ENCODE peak calls at places on chromosomes 7 and 10, in four cellular contexts. L, S, N and U are unnamed samples. For H3K27me3, the result is how much of the 10 kb centered on the place peaks cover.

GRCh38 chr7:69920802-69921201 is 322.5 kb downstream of the AUTS2 start:
- DNase-seq in N (no peak), L (no peak), S (no peak), U (no peak)

GRCh38 chr10:133258066-133258817 is 18.4 kb downstream of the ADAM8 start:
- DNase-seq in L (no peak), N (no peak), S (no peak), U (no peak)

GRCh38 chr10:99941942-99942835 is 67.6 kb downstream of the DNMBP start:
- DNase-seq in S (no peak), L (no peak), N (no peak), U (no peak)

GRCh38 chr10:68327889-68328786 is 3.7 kb upstream of the HNRNPH3 start:
- DNase-seq in N (no peak), L (peak), S (no peak), U (peak)

GRCh38 chr7:73811760-73812168 is 19.0 kb upstream of the CLDN4 start:
- DNase-seq in N (peak), L (peak), S (peak), U (peak)

GRCh38 chr10:92265687-92266258 is 25.1 kb downstream of the CPEB3 start:
- DNase-seq in N (no peak), S (no peak), L (no peak), U (no peak)

GRCh38 chr7:118311121-118311803 is 86.8 kb downstream of the ANKRD7 start:
- DNase-seq in L (no peak), S (no peak), N (no peak), U (no peak)

GRCh38 chr10:51001587-51001986 is 72.7 kb upstream of the PRKG1 start:
- DNase-seq in S (no peak), N (peak), L (no peak), U (peak)

GRCh38 chr10:131043039-131043691 is 268.4 kb downstream of the TCERG1L start:
- DNase-seq in L (no peak), N (no peak), S (no peak), U (no peak)

GRCh38 chr7:43522406-43523156 is 60.3 kb upstream of the STK17A start:
- DNase-seq in L (no peak), N (no peak), S (no peak), U (no peak)

GRCh38 chr7:2657920-2658671 is 26.3 kb downstream of the TTYH3 start:
- DNase-seq in L (no peak), N (no peak), S (no peak), U (no peak)

GRCh38 chr10:34446046-34446445 is 369.1 kb downstream of the PARD3 start:
- DNase-seq in L (no peak), N (no peak), S (no peak), U (no peak)

GRCh38 chr7:27873981-27874957 is 134.3 kb downstream of the TAX1BP1 start:
- DNase-seq in L (no peak), S (no peak), N (no peak), U (peak)

GRCh38 chr10:84837041-84837766 is 508.8 kb downstream of the CCSER2 start:
- DNase-seq in S (no peak), L (no peak), N (no peak), U (no peak)

GRCh38 chr10:78588194-78588811 is 480.5 kb upstream of the ZMIZ1 start:
- DNase-seq in N (no peak), L (peak), S (no peak), U (no peak)

GRCh38 chr10:69335613-69336012 is 57.3 kb downstream of the HK1 start:
- DNase-seq in L (no peak), S (no peak), N (no peak), U (no peak)

GRCh38 chr7:140397784-140398750 is at the start of gene SLC37A3:
- DNase-seq in L (peak), S (peak), N (peak), U (peak)

GRCh38 chr10:72016608-72017310 is 52.6 kb downstream of the CHST3 start:
- DNase-seq in L (no peak), S (no peak), N (no peak), U (no peak)

GRCh38 chr7:106542550-106543220 is 118.3 kb downstream of the CCDC71L start:
- DNase-seq in S (no peak), N (peak), L (peak), U (peak)

GRCh38 chr10:20948723-20949327 is 51.7 kb upstream of the NEBL start:
- DNase-seq in N (no peak), S (no peak), L (no peak), U (no peak)

GRCh38 chr7:6268023-6268908 is 4.2 kb downstream of the CYTH3 start:
- DNase-seq in S (no peak), N (no peak), L (no peak), U (no peak)

GRCh38 chr10:75049316-75050285 is 61.9 kb upstream of the SAMD8 start:
- DNase-seq in L (no peak), N (no peak), S (no peak), U (no peak)

GRCh38 chr10:30365278-30365677 is 16.2 kb upstream of the MTPAP start:
- DNase-seq in S (no peak), L (no peak), N (no peak), U (no peak)

GRCh38 chr7:101169110-101169837 is 3.9 kb upstream of the VGF start:
- DNase-seq in S (peak), L (no peak), N (peak), U (no peak)

GRCh38 chr10:59283456-59284082 is 78.8 kb downstream of the FAM13C start:
- DNase-seq in S (no peak), N (no peak), L (no peak), U (no peak)

GRCh38 chr7:157309990-157310668 is 26.7 kb upstream of the DNAJB6 start:
- DNase-seq in L (peak), N (no peak), S (peak), U (peak)

GRCh38 chr7:4849390-4849789 is 12.4 kb downstream of the PAPOLB start:
- DNase-seq in N (peak), L (peak), S (no peak), U (peak)

GRCh38 chr7:47452295-47452694 is 129.6 kb downstream of the TNS3 start:
- DNase-seq in S (no peak), N (no peak), L (no peak), U (no peak)

GRCh38 chr7:28088032-28088431 is 92.6 kb downstream of the JAZF1 start:
- DNase-seq in S (no peak), L (no peak), N (no peak), U (no peak)

DNA sequence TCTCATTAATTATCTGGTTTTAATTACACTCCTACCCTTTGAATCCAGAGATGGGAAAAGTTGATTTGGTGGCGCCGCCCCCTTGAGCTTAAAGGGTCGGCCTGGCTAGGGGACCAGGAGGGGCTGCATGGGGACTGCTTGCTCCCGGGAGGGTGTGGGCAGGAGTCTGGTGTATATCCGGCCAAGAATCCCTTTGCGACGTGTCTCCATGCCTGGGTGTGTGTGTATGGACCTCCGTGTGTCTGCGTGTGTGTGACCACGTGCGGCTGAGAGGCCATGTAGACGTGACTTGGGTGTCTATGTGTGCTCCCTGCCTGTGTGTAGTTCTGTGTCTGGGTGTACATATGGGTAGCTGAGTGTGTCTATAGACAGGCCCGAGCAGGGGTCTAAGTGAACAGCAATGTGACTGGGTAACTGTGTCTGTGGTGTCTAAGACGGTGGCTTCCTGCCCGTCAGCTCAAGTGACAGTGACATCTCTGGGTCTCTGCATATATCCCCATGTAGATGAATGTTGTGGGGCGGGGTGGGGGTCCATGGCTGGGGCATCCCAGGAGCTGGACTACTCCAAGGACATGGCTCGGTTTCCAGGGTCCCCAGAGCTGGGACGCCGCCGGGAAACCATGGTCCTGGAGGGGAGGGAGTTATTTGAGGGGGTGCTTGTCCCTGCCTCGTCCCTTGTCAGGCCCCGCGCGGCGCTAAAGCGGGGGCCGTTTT is 10.7 kb downstream of the LBX1 start:
- DNase-seq in N (no peak), S (no peak), L (no peak), U (no peak)
- H3K27me3 ChIP-seq in N (half or more), S (half or more), L (under half), U (half or more)

GRCh38 chr10:93384006-93384405 is 98.1 kb downstream of the MYOF start:
- DNase-seq in S (no peak), L (no peak), N (no peak), U (no peak)
- TF ChIP-seq JUN in S (no peak), L (no peak), N (no peak), U (no peak)

DNA sequence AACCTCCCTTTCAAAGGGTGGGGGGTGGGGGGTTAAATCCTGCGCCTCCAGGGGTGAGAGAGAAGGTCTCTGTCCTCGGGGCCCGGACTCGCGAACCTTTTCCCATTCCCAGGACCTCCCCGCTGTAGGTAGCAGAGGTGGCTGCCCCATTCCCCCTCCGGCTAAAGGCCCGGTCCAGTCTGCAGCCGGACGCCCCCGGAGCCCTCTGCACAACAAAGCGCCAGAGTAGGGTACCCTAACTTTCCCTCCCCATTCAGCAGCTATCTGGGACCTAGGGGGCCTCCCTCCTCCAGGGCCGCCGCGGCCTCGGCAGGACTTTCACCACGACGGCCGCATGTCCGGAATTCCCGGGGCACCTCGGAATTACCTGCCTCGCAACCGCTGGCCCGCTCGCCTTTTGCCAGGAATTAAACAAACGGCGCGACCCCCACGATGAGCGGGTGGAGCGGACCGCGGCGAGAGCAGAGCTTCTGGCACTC is 1.7 kb downstream of the CDK6 start:
- DNase-seq in L (no peak), S (peak), N (peak), U (peak)
- H3K27me3 ChIP-seq in L (under half), S (under half), N (under half), U (under half)

GRCh38 chr10:4429538-4429937 is 396.5 kb upstream of the AKR1E2 start:
- DNase-seq in S (no peak), L (no peak), N (no peak), U (no peak)

GRCh38 chr10:4431114-4431862 is 394.7 kb upstream of the AKR1E2 start:
- DNase-seq in S (no peak), L (peak), N (no peak), U (no peak)

GRCh38 chr10:4427524-4427923 is 398.5 kb upstream of the AKR1E2 start:
- DNase-seq in N (no peak), L (no peak), S (no peak), U (no peak)

DNA sequence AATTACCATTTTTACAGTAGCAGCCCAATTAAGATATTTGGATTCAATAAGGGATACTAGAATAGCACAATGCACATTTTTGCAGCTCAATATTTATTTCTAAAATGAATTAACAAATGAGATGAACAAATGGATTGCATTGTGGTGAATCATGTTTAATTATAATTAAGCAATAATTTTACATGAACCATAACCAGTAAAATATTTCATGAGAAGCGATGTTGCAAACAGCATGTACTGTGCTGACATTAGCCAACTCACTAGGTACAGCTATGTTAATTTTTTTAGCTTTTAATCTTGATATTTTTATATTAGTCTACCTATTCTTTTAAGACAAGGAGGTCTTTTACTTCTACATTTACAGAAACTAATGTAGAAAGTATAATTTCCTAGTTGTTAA is 399.1 kb upstream of the AKR1E2 start:
- DNase-seq in N (no peak), S (no peak), L (no peak), U (no peak)
- TF ChIP-seq JUN in N (no peak), S (no peak), L (no peak), U (no peak)